ENCODE peak calls at places on chromosomes 6 and 20, in five cellular contexts. W, Y, F, U and B are unnamed samples.

GRCh38 chr6:147418523-147418922 is 90.0 kb upstream of the SAMD5 start:
- DNase-seq in U (no peak), W (no peak), Y (no peak), F (no peak), B (no peak)

GRCh38 chr20:3813758-3814581 is 6.4 kb upstream of the AP5S1 start:
- DNase-seq in Y (no peak), W (no peak), U (no peak), F (no peak), B (no peak)

GRCh38 chr6:149846321-149846720 is 17.8 kb downstream of the LRP11 start:
- DNase-seq in U (no peak), Y (peak; percentile 51), W (no peak), F (no peak), B (peak; percentile 71)

GRCh38 chr6:107179004-107179403 is 63.7 kb upstream of the BEND3 start:
- DNase-seq in Y (no peak), U (no peak), W (no peak), F (no peak), B (no peak)

GRCh38 chr6:45961125-45961524 is 54.5 kb downstream of the CLIC5 start:
- DNase-seq in Y (no peak), W (no peak), F (no peak), U (no peak), B (no peak)

GRCh38 chr6:116572162-116572561 is 858 bp downstream of the RWDD1 start:
- DNase-seq in Y (no peak), W (no peak), F (no peak), U (no peak), B (peak; percentile 47)

GRCh38 chr6:169520104-169520503 is 181.7 kb downstream of the WDR27 start:
- DNase-seq in F (peak; percentile 5), Y (no peak), U (no peak), W (no peak), B (no peak)

GRCh38 chr6:93562566-93562965 is 143.2 kb upstream of the EPHA7 start:
- DNase-seq in W (no peak), U (no peak), F (no peak), Y (no peak), B (no peak)

GRCh38 chr6:71349976-71350615 is 61.5 kb downstream of the OGFRL1 start:
- DNase-seq in W (no peak), Y (no peak), F (no peak), U (no peak), B (no peak)

GRCh38 chr20:17721802-17722486 is 22.2 kb downstream of the BANF2 start:
- DNase-seq in W (no peak), U (no peak), F (no peak), Y (peak; percentile 61), B (no peak)

GRCh38 chr6:76834399-76834798 is 628.9 kb downstream of the HTR1B start:
- DNase-seq in U (no peak), W (no peak), F (no peak), Y (no peak), B (no peak)

GRCh38 chr20:12199703-12200102 is 282.0 kb downstream of the BTBD3 start:
- DNase-seq in U (no peak), W (no peak), F (no peak), Y (peak; percentile 46), B (no peak)

GRCh38 chr6:27127874-27128795 is 119.4 kb upstream of the PRSS16 start:
- DNase-seq in Y (no peak), U (no peak), F (no peak), W (no peak), B (no peak)